ENCODE peak calls at places on chromosome 7, in ten cellular contexts. V is heart left ventricle, I is brain microvascular endothelial cell, K is cardiac fibroblast, Z is GM23338, U is BJ, C is kidney, S is transverse colon, G is Caco-2, D is astrocyte of the spinal cord. L is an unnamed sample.

GRCh38 chr7:111486472-111487142 is 75.7 kb downstream of the IMMP2L start:
- DNase-seq in V (no peak), I (peak), K (peak), Z (peak), U (peak), C (no peak), S (no peak), G (peak), D (peak), L (peak)

GRCh38 chr7:33722383-33723096 is 182.8 kb upstream of the BMPER start:
- DNase-seq in V (no peak), I (peak), K (peak), Z (no peak), U (no peak), C (no peak), S (no peak), G (peak), D (peak), L (no peak)

GRCh38 chr7:2232766-2233520 is at the start of gene MAD1L1:
- DNase-seq in V (peak), I (peak), K (peak), Z (peak), U (peak), C (peak), S (peak), G (peak), D (peak), L (peak)

GRCh38 chr7:32115831-32116230 is 45.6 kb upstream of the PDE1C start:
- DNase-seq in V (no peak), I (peak), K (no peak), Z (no peak), U (peak), C (no peak), S (no peak), G (no peak), D (peak), L (no peak)

GRCh38 chr7:137081694-137082093 is 213.2 kb downstream of the CHRM2 start:
- DNase-seq in V (peak), I (peak), K (peak), Z (no peak), U (peak), C (peak), S (peak), G (no peak), D (peak), L (peak)

GRCh38 chr7:158885624-158886023 is 29.3 kb downstream of the DYNC2I1 start:
- DNase-seq in V (no peak), I (no peak), K (peak), Z (no peak), U (no peak), C (no peak), S (no peak), G (no peak), D (peak), L (no peak)

GRCh38 chr7:64307254-64308018 is 6.3 kb upstream of the ZNF736 start:
- DNase-seq in V (peak), I (peak), K (peak), Z (peak), U (peak), C (peak), S (peak), G (peak), D (peak), L (peak)

GRCh38 chr7:73735526-73735905 is 3.1 kb downstream of the ABHD11 start:
- DNase-seq in V (no peak), I (no peak), K (no peak), Z (no peak), U (no peak), C (peak), S (peak), G (no peak), D (no peak), L (no peak)

GRCh38 chr7:155470686-155471638 is 13.0 kb downstream of the EN2 start:
- DNase-seq in V (no peak), I (no peak), K (no peak), Z (peak), U (no peak), C (peak), S (no peak), G (no peak), D (no peak), L (no peak)

GRCh38 chr7:139523199-139523941 is at the start of gene CLEC2L:
- DNase-seq in V (no peak), I (no peak), K (no peak), Z (peak), U (no peak), C (no peak), S (no peak), G (peak), D (no peak), L (no peak)

DNA sequence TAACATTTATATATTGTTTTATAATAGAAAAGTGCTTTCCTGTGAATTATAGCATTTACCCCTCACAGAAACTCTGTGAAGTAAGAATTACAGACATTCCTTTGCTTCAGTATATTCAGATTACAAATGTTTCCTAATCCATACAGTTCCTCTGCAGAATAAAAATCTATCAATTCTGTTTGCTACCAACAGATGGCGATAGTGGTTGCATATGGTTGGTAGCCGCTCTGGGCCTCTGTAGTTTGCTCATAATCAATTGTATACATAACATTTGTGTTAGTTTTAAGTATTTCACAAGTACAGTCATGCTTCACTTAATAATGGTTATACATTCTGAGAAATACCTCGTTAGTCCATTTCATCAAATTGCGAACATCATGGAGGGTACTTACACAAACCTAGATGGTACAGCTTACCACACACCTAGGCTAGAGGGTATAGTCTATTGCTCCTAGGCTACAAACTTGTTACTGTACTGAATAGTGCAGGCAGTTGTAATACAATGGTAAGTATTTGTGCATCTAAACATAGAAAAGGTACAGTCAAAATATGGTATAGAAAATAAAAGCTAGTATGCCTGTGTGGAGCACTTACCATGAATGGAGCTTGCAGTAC is 94.4 kb upstream of the STEAP4 start:
- DNase-seq in V (no peak), I (no peak), K (peak), Z (peak), U (no peak), C (no peak), S (no peak), G (peak), D (no peak), L (no peak)
- TF ChIP-seq CTCF in V (peak), I (peak), K (peak), Z (peak), U (peak), C (peak), S (peak), G (peak), D (peak), L (no peak)

GRCh38 chr7:76261935-76262334 is 40.5 kb upstream of the HSPB1 start:
- DNase-seq in V (no peak), I (no peak), K (no peak), Z (peak), U (no peak), C (no peak), S (no peak), G (no peak), D (no peak), L (no peak)
- H3K4me3 ChIP-seq in V (no peak), I (no peak), K (no peak), Z (peak), U (no peak), C (no peak), S (no peak), G (no peak), D (no peak), L (no peak)

DNA sequence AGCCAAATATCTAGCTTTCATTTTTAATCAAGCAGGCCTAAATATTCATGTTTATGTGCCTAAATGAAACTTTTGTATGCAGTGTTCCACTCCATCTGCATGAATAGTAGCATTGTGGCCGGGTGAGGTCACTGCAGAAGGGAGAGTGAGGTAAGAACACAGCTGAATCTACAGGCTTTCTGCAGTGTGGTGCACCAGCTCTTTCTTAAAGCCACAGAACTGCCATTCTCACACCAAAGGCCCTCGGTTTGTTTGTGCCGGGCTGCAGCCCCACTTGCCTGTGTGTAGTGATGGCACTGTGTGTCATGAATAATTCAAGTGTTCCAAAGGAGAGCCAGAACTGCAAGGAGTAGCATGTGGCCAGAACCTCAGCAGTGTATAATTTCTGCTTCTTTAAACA is 204.1 kb downstream of the TRIL start:
- DNase-seq in V (peak), I (peak), K (peak), Z (no peak), U (no peak), C (no peak), S (no peak), G (no peak), D (peak), L (no peak)
- TF ChIP-seq CTCF in V (no peak), I (peak), K (no peak), Z (no peak), U (no peak), C (peak), S (peak), G (no peak), D (peak), L (no peak)

DNA sequence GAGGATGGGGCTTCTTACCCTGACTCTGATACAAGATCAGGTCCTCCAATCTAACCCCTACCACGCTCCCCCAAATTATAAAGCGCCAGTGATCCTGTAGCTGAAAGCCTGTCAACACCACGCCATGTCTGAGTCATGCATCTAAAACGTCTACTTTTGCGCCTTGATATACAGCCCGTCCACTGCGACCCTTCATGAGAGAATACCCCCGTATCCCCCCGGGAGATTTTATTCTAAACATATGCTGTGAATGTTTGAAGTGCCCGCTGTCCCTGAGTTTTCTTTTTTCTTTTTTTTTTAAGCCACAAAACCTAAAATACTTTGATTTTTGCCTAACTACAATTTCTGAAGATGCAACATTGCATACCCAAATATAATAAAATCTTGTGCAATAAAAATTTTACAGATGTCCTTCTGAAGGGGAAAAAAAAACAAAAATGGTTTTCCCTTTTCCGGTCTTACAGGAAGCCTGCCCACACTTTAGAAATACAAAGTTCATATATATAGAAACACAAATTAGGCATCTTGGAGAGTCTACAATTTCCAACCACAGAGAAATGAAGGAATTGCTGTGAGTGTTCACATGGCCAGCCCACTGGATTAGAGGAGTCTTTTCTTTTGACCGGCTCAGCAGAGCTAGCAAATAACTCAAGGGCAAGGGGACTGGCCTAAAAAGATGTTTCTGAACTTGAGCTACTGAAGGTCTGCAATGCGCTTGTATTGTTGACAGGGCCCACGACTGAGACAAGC is 92.6 kb downstream of the GLI3 start:
- DNase-seq in V (no peak), I (peak), K (peak), Z (no peak), U (no peak), C (no peak), S (no peak), G (no peak), D (peak), L (no peak)
- H3K4me3 ChIP-seq in V (no peak), I (peak), K (no peak), Z (no peak), U (no peak), C (no peak), S (no peak), G (no peak), D (no peak), L (no peak)

GRCh38 chr7:149811831-149812490 is 26.2 kb upstream of the ZNF862 start:
- DNase-seq in V (no peak), I (no peak), K (no peak), Z (no peak), U (no peak), C (no peak), S (no peak), G (no peak), D (no peak), L (no peak)

GRCh38 chr7:149809215-149809614 is 29.0 kb upstream of the ZNF862 start:
- DNase-seq in V (peak), I (no peak), K (no peak), Z (no peak), U (no peak), C (no peak), S (no peak), G (no peak), D (no peak), L (peak)

GRCh38 chr7:149808311-149808710 is 29.9 kb upstream of the ZNF862 start:
- DNase-seq in V (no peak), I (no peak), K (no peak), Z (no peak), U (no peak), C (no peak), S (no peak), G (no peak), D (no peak), L (no peak)

GRCh38 chr7:149813254-149814035 is 24.7 kb upstream of the ZNF862 start:
- DNase-seq in V (no peak), I (no peak), K (no peak), Z (no peak), U (no peak), C (no peak), S (no peak), G (no peak), D (no peak), L (no peak)

GRCh38 chr7:149811221-149811620 is 27.0 kb upstream of the ZNF862 start:
- DNase-seq in V (no peak), I (no peak), K (no peak), Z (peak), U (no peak), C (no peak), S (no peak), G (no peak), D (no peak), L (no peak)
- TF ChIP-seq CTCF in V (no peak), I (peak), K (peak), Z (peak), U (peak), C (no peak), S (no peak), G (peak), D (peak), L (no peak)

GRCh38 chr7:936131-937054 is 18.1 kb downstream of the ADAP1 start:
- DNase-seq in V (no peak), I (peak), K (no peak), Z (no peak), U (no peak), C (peak), S (peak), G (no peak), D (peak), L (no peak)
- H3K4me3 ChIP-seq in V (no peak), I (no peak), K (no peak), Z (no peak), U (no peak), C (no peak), S (no peak), G (no peak), D (no peak), L (no peak)

GRCh38 chr7:20217193-20217948 is at the start of gene MACC1:
- DNase-seq in V (peak), I (no peak), K (no peak), Z (peak), U (no peak), C (peak), S (peak), G (peak), D (no peak), L (no peak)
- TF ChIP-seq CTCF in V (no peak), I (peak), K (no peak), Z (peak), U (no peak), C (peak), S (peak), G (peak), D (no peak), L (peak)